ENCODE peak calls at places on chromosomes 2 and 18, in seven cellular contexts. One of them, this sample, is unnamed.

GRCh38 chr2:3301001-3301400 is 76.6 kb downstream of the EIPR1 start:
- DNase-seq in stomach: no peak
- DNase-seq in T-helper 2 cell: no peak
- DNase-seq in NCI-H2081: no peak
- DNase-seq in OCI-LY7: no peak
- DNase-seq in T-cell: no peak
- DNase-seq in GM12864: no peak
- DNase-seq in this sample: no peak

GRCh38 chr2:60822987-60823386 is 58.4 kb upstream of the REL start:
- DNase-seq in stomach: no peak
- DNase-seq in T-helper 2 cell: no peak
- DNase-seq in NCI-H2081: no peak
- DNase-seq in OCI-LY7: no peak
- DNase-seq in T-cell: no peak
- DNase-seq in GM12864: no peak
- DNase-seq in this sample: no peak

GRCh38 chr2:65071499-65072180 is 15.4 kb downstream of the CEP68 start:
- DNase-seq in stomach: no peak
- DNase-seq in T-helper 2 cell: no peak
- DNase-seq in NCI-H2081: no peak
- DNase-seq in OCI-LY7: peak
- DNase-seq in T-cell: no peak
- DNase-seq in GM12864: no peak
- DNase-seq in this sample: no peak

GRCh38 chr2:122300758-122301157 is 545.3 kb downstream of the TSN start:
- DNase-seq in stomach: no peak
- DNase-seq in T-helper 2 cell: no peak
- DNase-seq in NCI-H2081: no peak
- DNase-seq in OCI-LY7: peak
- DNase-seq in T-cell: no peak
- DNase-seq in GM12864: no peak
- DNase-seq in this sample: no peak

GRCh38 chr2:37500031-37500430 is 155.6 kb downstream of the QPCT start:
- DNase-seq in stomach: no peak
- DNase-seq in T-helper 2 cell: no peak
- DNase-seq in NCI-H2081: no peak
- DNase-seq in OCI-LY7: no peak
- DNase-seq in T-cell: no peak
- DNase-seq in GM12864: no peak
- DNase-seq in this sample: no peak

GRCh38 chr2:207163815-207164747 is 1.7 kb downstream of the KLF7 start:
- DNase-seq in stomach: peak
- DNase-seq in T-helper 2 cell: no peak
- DNase-seq in NCI-H2081: peak
- DNase-seq in OCI-LY7: no peak
- DNase-seq in T-cell: peak
- DNase-seq in GM12864: no peak
- DNase-seq in this sample: peak

GRCh38 chr18:33195795-33196194 is 244.7 kb downstream of the CCDC178 start:
- DNase-seq in stomach: no peak
- DNase-seq in T-helper 2 cell: no peak
- DNase-seq in NCI-H2081: no peak
- DNase-seq in OCI-LY7: no peak
- DNase-seq in T-cell: no peak
- DNase-seq in GM12864: no peak
- DNase-seq in this sample: no peak

GRCh38 chr2:218405365-218406208 is 5.9 kb downstream of the CTDSP1 start:
- DNase-seq in stomach: no peak
- DNase-seq in T-helper 2 cell: no peak
- DNase-seq in NCI-H2081: no peak
- DNase-seq in OCI-LY7: peak
- DNase-seq in T-cell: no peak
- DNase-seq in GM12864: no peak
- DNase-seq in this sample: peak

GRCh38 chr18:74414951-74415515 is 42.1 kb downstream of the DIPK1C start:
- DNase-seq in stomach: no peak
- DNase-seq in T-helper 2 cell: no peak
- DNase-seq in NCI-H2081: no peak
- DNase-seq in OCI-LY7: no peak
- DNase-seq in T-cell: no peak
- DNase-seq in GM12864: no peak
- DNase-seq in this sample: no peak

GRCh38 chr2:200596774-200597173 is 11.0 kb downstream of the AOX1 start:
- DNase-seq in stomach: no peak
- DNase-seq in T-helper 2 cell: no peak
- DNase-seq in NCI-H2081: no peak
- DNase-seq in OCI-LY7: no peak
- DNase-seq in T-cell: no peak
- DNase-seq in GM12864: no peak
- DNase-seq in this sample: no peak

GRCh38 chr2:172038121-172038520 is 38.4 kb downstream of the METAP1D start:
- DNase-seq in stomach: no peak
- DNase-seq in T-helper 2 cell: no peak
- DNase-seq in NCI-H2081: no peak
- DNase-seq in OCI-LY7: no peak
- DNase-seq in T-cell: no peak
- DNase-seq in GM12864: no peak
- DNase-seq in this sample: no peak

GRCh38 chr2:3265981-3266726 is 111.5 kb downstream of the EIPR1 start:
- DNase-seq in stomach: no peak
- DNase-seq in T-helper 2 cell: no peak
- DNase-seq in NCI-H2081: no peak
- DNase-seq in OCI-LY7: no peak
- DNase-seq in T-cell: no peak
- DNase-seq in GM12864: no peak
- DNase-seq in this sample: no peak

GRCh38 chr2:129069875-129070594 is 751.4 kb upstream of the HS6ST1 start:
- DNase-seq in stomach: peak
- DNase-seq in T-helper 2 cell: no peak
- DNase-seq in NCI-H2081: no peak
- DNase-seq in OCI-LY7: no peak
- DNase-seq in T-cell: no peak
- DNase-seq in GM12864: no peak
- DNase-seq in this sample: no peak

GRCh38 chr18:48445540-48445939 is 36.4 kb upstream of the ZBTB7C start:
- DNase-seq in stomach: peak
- DNase-seq in T-helper 2 cell: no peak
- DNase-seq in NCI-H2081: peak
- DNase-seq in OCI-LY7: peak
- DNase-seq in T-cell: peak
- DNase-seq in GM12864: peak
- DNase-seq in this sample: peak

GRCh38 chr2:9831670-9832069 is 11.6 kb upstream of the TAF1B start:
- DNase-seq in stomach: no peak
- DNase-seq in T-helper 2 cell: no peak
- DNase-seq in NCI-H2081: no peak
- DNase-seq in OCI-LY7: no peak
- DNase-seq in T-cell: no peak
- DNase-seq in GM12864: no peak
- DNase-seq in this sample: no peak

GRCh38 chr2:128746356-128746755 is 427.7 kb upstream of the HS6ST1 start:
- DNase-seq in stomach: no peak
- DNase-seq in T-helper 2 cell: no peak
- DNase-seq in NCI-H2081: no peak
- DNase-seq in OCI-LY7: no peak
- DNase-seq in T-cell: no peak
- DNase-seq in GM12864: no peak
- DNase-seq in this sample: no peak

GRCh38 chr18:3995476-3996102 is 459.5 kb downstream of the DLGAP1 start:
- DNase-seq in stomach: peak
- DNase-seq in T-helper 2 cell: no peak
- DNase-seq in NCI-H2081: peak
- DNase-seq in OCI-LY7: peak
- DNase-seq in T-cell: peak
- DNase-seq in GM12864: peak
- DNase-seq in this sample: peak

GRCh38 chr2:43065036-43065435 is 161.4 kb downstream of the ZFP36L2 start:
- DNase-seq in stomach: no peak
- DNase-seq in T-helper 2 cell: no peak
- DNase-seq in NCI-H2081: no peak
- DNase-seq in OCI-LY7: no peak
- DNase-seq in T-cell: no peak
- DNase-seq in GM12864: no peak
- DNase-seq in this sample: no peak

GRCh38 chr18:39624934-39625333 is 2059.3 kb upstream of the CELF4 start:
- DNase-seq in stomach: no peak
- DNase-seq in T-helper 2 cell: no peak
- DNase-seq in NCI-H2081: no peak
- DNase-seq in OCI-LY7: no peak
- DNase-seq in T-cell: no peak
- DNase-seq in GM12864: no peak
- DNase-seq in this sample: no peak

GRCh38 chr2:69034845-69035244 is 21.9 kb downstream of the ANTXR1 start:
- DNase-seq in stomach: no peak
- DNase-seq in T-helper 2 cell: no peak
- DNase-seq in NCI-H2081: no peak
- DNase-seq in OCI-LY7: no peak
- DNase-seq in T-cell: no peak
- DNase-seq in GM12864: no peak
- DNase-seq in this sample: no peak

This sample was measured in lung.